ENCODE peak calls at places on chromosomes 2 and 18, in ten cellular contexts. J is activated gamma-delta T cell treated with anti-CD3 and anti-CD28 coated beads, Interleukin-2, amount 50 U/mL, for 16 hours; Y is GM12865; A is GM12891; I is head of caudate nucleus; U is T-helper 9 cell; W is endothelial cell; O is mesenteric fat pad; G is NCI-H1092; E is astrocyte. K is an unnamed sample.

GRCh38 chr2:119528036-119528435 is 3.8 kb upstream of the SCTR start:
- DNase-seq in A (no peak), Y (no peak), I (no peak), E (no peak), W (no peak), U (no peak), J (no peak), O (no peak), G (no peak), K (no peak)

GRCh38 chr18:57214976-57215375 is 68.1 kb downstream of the BOD1L2 start:
- DNase-seq in E (no peak), I (no peak), A (no peak), U (no peak), J (no peak), O (no peak), W (no peak), Y (no peak), G (no peak), K (no peak)

GRCh38 chr2:38509322-38509946 is 93.3 kb downstream of the HNRNPLL start:
- DNase-seq in O (no peak), U (no peak), E (peak; percentile 78), I (no peak), Y (no peak), W (no peak), G (no peak), J (no peak), A (no peak), K (no peak)

GRCh38 chr18:70296289-70296688 is 7.4 kb downstream of the SOCS6 start:
- DNase-seq in U (no peak), W (no peak), Y (no peak), A (no peak), I (no peak), O (no peak), J (no peak), E (no peak), G (no peak), K (no peak)

GRCh38 chr2:29010946-29011649 is 30.0 kb downstream of the TOGARAM2 start:
- DNase-seq in J (peak; percentile 36), I (no peak), U (peak; percentile 36), E (peak; percentile 80), O (no peak), W (no peak), G (no peak), A (no peak), Y (peak; percentile 37), K (no peak)

GRCh38 chr2:108612514-108613183 is 78.4 kb downstream of the LIMS1 start:
- DNase-seq in J (peak; percentile 41), Y (peak; percentile 94), U (peak; percentile 39), W (no peak), G (no peak), E (no peak), O (no peak), I (no peak), A (no peak), K (no peak)

GRCh38 chr2:11446733-11447248 is 19.2 kb downstream of the E2F6 start:
- DNase-seq in Y (peak; percentile 71), J (peak; percentile 18), W (peak; percentile 75), I (peak; percentile 63), O (no peak), U (peak; percentile 29), E (peak; percentile 17), G (peak; percentile 15), A (peak; percentile 35), K (no peak)

GRCh38 chr2:240439698-240440151 is 4.3 kb downstream of the GPC1 start:
- DNase-seq in A (no peak), E (no peak), Y (no peak), U (no peak), O (no peak), W (no peak), G (no peak), J (no peak), I (no peak), K (no peak)

GRCh38 chr18:13272411-13272810 is 53.9 kb downstream of the LDLRAD4 start:
- DNase-seq in E (no peak), I (no peak), Y (no peak), J (no peak), U (no peak), O (peak; percentile 87), A (no peak), W (no peak), G (no peak), K (no peak)

GRCh38 chr2:229713371-229714079 is 830 bp downstream of the DNER start:
- DNase-seq in W (peak; percentile 55), E (no peak), A (no peak), G (peak; percentile 56), I (peak; percentile 80), J (no peak), O (no peak), Y (peak; percentile 10), U (no peak), K (peak; percentile 68)

GRCh38 chr2:198054299-198054698 is 249.9 kb downstream of the PLCL1 start:
- DNase-seq in Y (peak; percentile 72), U (peak; percentile 13), E (peak; percentile 8), W (peak; percentile 47), A (peak; percentile 2), J (peak; percentile 2), O (no peak), G (no peak), I (no peak), K (no peak)

GRCh38 chr2:221533299-221533698 is 38.8 kb downstream of the EPHA4 start:
- DNase-seq in Y (no peak), U (no peak), J (no peak), W (no peak), I (no peak), E (no peak), O (no peak), A (no peak), G (no peak), K (no peak)

GRCh38 chr2:47360937-47361336 is 42.0 kb upstream of the MSH2 start:
- DNase-seq in A (no peak), U (no peak), O (no peak), W (no peak), Y (no peak), E (peak; percentile 80), I (no peak), G (no peak), J (no peak), K (no peak)

GRCh38 chr18:68494802-68495560 is 219.9 kb downstream of the TMX3 start:
- DNase-seq in U (no peak), A (no peak), G (no peak), J (no peak), Y (no peak), E (peak; percentile 98), I (no peak), W (no peak), O (no peak), K (no peak)

GRCh38 chr2:240925191-240925575 is 19.0 kb downstream of the CROCC2 start:
- DNase-seq in A (no peak), Y (peak; percentile 18), E (no peak), G (no peak), I (peak; percentile 10), W (peak; percentile 4), O (peak; percentile 64), J (no peak), U (no peak), K (no peak)

GRCh38 chr2:235614176-235614860 is 120.5 kb downstream of the AGAP1 start:
- DNase-seq in E (no peak), J (no peak), G (no peak), Y (no peak), U (no peak), W (no peak), O (no peak), A (no peak), I (no peak), K (no peak)

GRCh38 chr18:79935499-79935898 is 16.0 kb downstream of the SLC66A2 start:
- DNase-seq in E (no peak), A (no peak), G (no peak), U (no peak), W (no peak), J (no peak), O (no peak), Y (no peak), I (no peak), K (no peak)

GRCh38 chr2:85997016-85997970 is 108.4 kb downstream of the POLR1A start:
- DNase-seq in G (no peak), J (no peak), I (peak; percentile 36), W (no peak), Y (no peak), O (peak; percentile 84), A (no peak), E (peak; percentile 45), U (no peak), K (no peak)

GRCh38 chr2:230909841-230910545 is 15.0 kb downstream of the GPR55 start:
- DNase-seq in E (no peak), U (no peak), A (no peak), Y (no peak), O (peak; percentile 73), I (peak; percentile 6), J (no peak), W (no peak), G (no peak), K (no peak)

GRCh38 chr2:159227467-159227866 is 59.0 kb downstream of the WDSUB1 start:
- DNase-seq in I (no peak), J (peak; percentile 16), A (no peak), O (no peak), E (no peak), G (no peak), W (no peak), U (no peak), Y (no peak), K (no peak)